ENCODE peak calls at places on chromosomes 13 and 19, in eight cellular contexts. K is aorta; H is naive thymus-derived CD4-positive, alpha-beta T cell; M is bronchial epithelial cell; P is psoas muscle; F is small intestine; O is GM23338; B is BJ. D is an unnamed sample. For H3K27me3, the result is how much of the 10 kb centered on the place peaks cover.

GRCh38 chr19:10544242-10544752 is 593 bp downstream of the ATG4D start:
- DNase-seq in K (peak), H (no peak), M (no peak), P (no peak), F (peak), O (peak), B (no peak), D (peak)

GRCh38 chr19:11204943-11205349 is 7.6 kb upstream of the KANK2 start:
- DNase-seq in K (peak), H (no peak), M (no peak), P (peak), F (no peak), O (no peak), B (no peak), D (no peak)

GRCh38 chr19:40805258-40805868 is 6.4 kb downstream of the EGLN2 start:
- DNase-seq in K (no peak), H (peak), M (no peak), P (no peak), F (peak), O (no peak), B (no peak), D (no peak)

GRCh38 chr13:111043575-111043982 is 71.5 kb upstream of the ARHGEF7 start:
- DNase-seq in K (peak), H (no peak), M (no peak), P (peak), F (no peak), O (no peak), B (no peak), D (peak)

GRCh38 chr13:46726347-46726746 is 70.6 kb downstream of the ESD start:
- DNase-seq in K (no peak), H (no peak), M (no peak), P (no peak), F (no peak), O (no peak), B (no peak), D (no peak)

GRCh38 chr13:104315606-104316005 is 1249.4 kb upstream of the SLC10A2 start:
- DNase-seq in K (no peak), H (no peak), M (peak), P (no peak), F (no peak), O (no peak), B (peak), D (no peak)

GRCh38 chr13:23610187-23610576 is 40.0 kb downstream of the TNFRSF19 start:
- DNase-seq in K (no peak), H (no peak), M (no peak), P (no peak), F (no peak), O (no peak), B (no peak), D (peak)

GRCh38 chr19:4732680-4733114 is 9.1 kb upstream of the DPP9 start:
- DNase-seq in K (no peak), H (peak), M (peak), P (peak), F (peak), O (peak), B (no peak), D (peak)

GRCh38 chr19:13872695-13873389 is 4.1 kb upstream of the NANOS3 start:
- DNase-seq in K (no peak), H (no peak), M (no peak), P (no peak), F (no peak), O (peak), B (no peak), D (no peak)

GRCh38 chr19:3450796-3451411 is 29.4 kb downstream of the SMIM24 start:
- DNase-seq in K (peak), H (no peak), M (peak), P (peak), F (no peak), O (no peak), B (peak), D (no peak)

GRCh38 chr19:3798137-3798536 is 12.0 kb upstream of the MATK start:
- DNase-seq in K (no peak), H (peak), M (no peak), P (no peak), F (peak), O (no peak), B (no peak), D (no peak)

GRCh38 chr19:17997969-17998826 is 9.8 kb upstream of the ARRDC2 start:
- DNase-seq in K (no peak), H (no peak), M (no peak), P (peak), F (peak), O (peak), B (no peak), D (peak)

GRCh38 chr19:18304496-18305312 is 18.2 kb downstream of the LSM4 start:
- DNase-seq in K (peak), H (peak), M (peak), P (peak), F (peak), O (peak), B (no peak), D (peak)

GRCh38 chr19:8569066-8569761 is 8.0 kb downstream of the MYO1F start:
- DNase-seq in K (no peak), H (peak), M (peak), P (no peak), F (peak), O (no peak), B (peak), D (no peak)

GRCh38 chr13:73844986-73845385 is 289.2 kb downstream of the KLF12 start:
- DNase-seq in K (no peak), H (no peak), M (no peak), P (no peak), F (no peak), O (no peak), B (no peak), D (no peak)

GRCh38 chr19:7337380-7338194 is 11.2 kb upstream of the ARHGEF18 start:
- DNase-seq in K (no peak), H (no peak), M (no peak), P (no peak), F (no peak), O (no peak), B (no peak), D (no peak)

GRCh38 chr19:50803633-50804419 is 13.6 kb downstream of the ACP4 start:
- DNase-seq in K (no peak), H (no peak), M (no peak), P (no peak), F (no peak), O (peak), B (no peak), D (peak)

GRCh38 chr13:48078251-48078656 is 16.6 kb downstream of the MED4 start:
- DNase-seq in K (no peak), H (peak), M (peak), P (no peak), F (peak), O (peak), B (no peak), D (no peak)

GRCh38 chr19:7995756-7996155 is 9.7 kb downstream of the ELAVL1 start:
- DNase-seq in K (no peak), H (no peak), M (no peak), P (no peak), F (no peak), O (no peak), B (no peak), D (no peak)

GRCh38 chr13:76647550-76647949 is 238.7 kb downstream of the KCTD12 start:
- DNase-seq in K (no peak), H (no peak), M (no peak), P (no peak), F (no peak), O (no peak), B (peak), D (no peak)

GRCh38 chr19:17328517-17329060 is 6.1 kb downstream of the ANO8 start:
- DNase-seq in K (no peak), H (peak), M (no peak), P (no peak), F (no peak), O (peak), B (no peak), D (no peak)

GRCh38 chr13:45119469-45119989 is 781 bp upstream of the GTF2F2 start:
- DNase-seq in K (no peak), H (peak), M (peak), P (no peak), F (peak), O (no peak), B (no peak), D (no peak)

GRCh38 chr13:65725001-65725400 is 1505.1 kb downstream of the PCDH9 start:
- DNase-seq in K (no peak), H (no peak), M (no peak), P (no peak), F (no peak), O (no peak), B (no peak), D (no peak)

GRCh38 chr19:18300930-18301717 is 19.7 kb upstream of the JUND start:
- DNase-seq in K (peak), H (no peak), M (no peak), P (peak), F (peak), O (no peak), B (peak), D (no peak)

GRCh38 chr13:32309812-32310706 is 5.1 kb downstream of the ZAR1L start:
- DNase-seq in K (no peak), H (peak), M (peak), P (no peak), F (peak), O (peak), B (no peak), D (peak)

GRCh38 chr19:11142528-11143171 is 12.9 kb downstream of the SPC24 start:
- DNase-seq in K (peak), H (no peak), M (peak), P (peak), F (peak), O (peak), B (peak), D (peak)

GRCh38 chr13:97938701-97939475 is 14.6 kb upstream of the IPO5 start:
- DNase-seq in K (no peak), H (no peak), M (no peak), P (no peak), F (no peak), O (no peak), B (no peak), D (no peak)

GRCh38 chr19:11587302-11587972 is 9.8 kb upstream of the ZNF627 start:
- DNase-seq in K (peak), H (peak), M (peak), P (peak), F (peak), O (peak), B (no peak), D (peak)

GRCh38 chr13:65508745-65509144 is 1721.4 kb downstream of the PCDH9 start:
- DNase-seq in K (no peak), H (no peak), M (no peak), P (no peak), F (no peak), O (no peak), B (no peak), D (no peak)

DNA sequence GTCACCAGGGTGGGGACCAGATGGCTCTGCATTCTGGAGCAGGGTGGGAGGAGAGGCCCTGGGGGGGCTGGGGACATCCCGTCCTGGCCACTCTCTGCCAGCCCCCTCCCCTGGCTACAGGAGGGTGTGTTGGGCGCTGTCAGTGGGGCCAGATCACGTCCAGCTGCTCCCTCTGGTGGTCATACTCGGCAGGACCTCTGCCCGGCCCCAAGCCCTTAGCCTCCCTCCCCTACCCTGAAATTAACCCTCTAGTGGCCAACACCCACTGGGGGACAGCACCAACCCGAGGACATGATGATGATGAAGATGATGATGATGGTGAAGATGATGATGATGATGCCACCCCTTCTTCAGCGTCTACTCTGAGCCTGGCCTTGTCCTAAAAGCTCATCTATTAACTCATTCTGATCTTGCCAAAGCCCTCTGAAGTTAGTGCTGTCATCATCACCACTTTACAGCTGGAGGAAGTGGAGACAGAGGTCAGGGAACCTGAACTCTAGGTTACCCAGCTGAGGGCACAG is 590 bp upstream of the LGI4 start:
- DNase-seq in K (peak), H (peak), M (no peak), P (peak), F (peak), O (peak), B (no peak), D (peak)
- H3K4me3 ChIP-seq in K (no peak), H (no peak), M (no peak), P (peak), F (no peak), O (peak), B (no peak), D (no peak)

DNA sequence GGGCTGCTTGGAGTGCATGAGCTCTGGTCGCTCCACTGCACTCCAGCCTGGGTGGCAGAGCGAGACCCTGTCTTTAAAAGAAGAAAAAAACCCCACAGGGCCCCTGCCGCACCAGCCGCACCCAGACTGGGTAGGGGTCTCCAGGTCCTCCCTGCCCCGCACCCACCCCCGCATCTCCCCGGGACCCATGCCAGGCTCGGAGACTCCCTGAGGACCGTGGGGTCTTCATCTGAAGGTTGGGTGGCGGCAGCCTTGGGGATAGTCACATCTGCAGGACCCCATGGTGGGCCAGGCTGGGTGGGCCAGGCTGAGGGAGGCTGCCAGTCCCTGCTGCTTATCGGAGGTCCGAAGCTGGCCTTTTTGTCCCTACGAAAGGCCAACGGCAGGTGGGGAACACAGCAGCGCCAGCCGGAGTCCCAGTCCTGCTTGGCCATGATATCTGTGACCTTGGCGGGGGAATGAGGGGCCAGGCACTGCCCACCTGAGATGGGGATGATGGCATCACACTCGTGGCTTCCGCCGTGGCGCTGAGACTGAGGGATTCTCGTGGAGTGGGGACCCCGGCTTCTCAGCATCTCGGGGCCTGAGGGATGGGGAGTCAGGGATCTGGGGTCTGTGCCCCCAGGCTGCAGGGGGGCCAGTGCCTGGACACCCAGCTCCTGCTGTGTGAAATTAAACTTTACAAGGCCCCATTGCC is 11.1 kb downstream of the EFNA2 start:
- DNase-seq in K (no peak), H (no peak), M (no peak), P (no peak), F (no peak), O (no peak), B (no peak), D (no peak)
- H3K27me3 ChIP-seq in K (under half), H (under half), M (under half), P (under half), F (under half), O (under half), B (under half), D (under half)

DNA sequence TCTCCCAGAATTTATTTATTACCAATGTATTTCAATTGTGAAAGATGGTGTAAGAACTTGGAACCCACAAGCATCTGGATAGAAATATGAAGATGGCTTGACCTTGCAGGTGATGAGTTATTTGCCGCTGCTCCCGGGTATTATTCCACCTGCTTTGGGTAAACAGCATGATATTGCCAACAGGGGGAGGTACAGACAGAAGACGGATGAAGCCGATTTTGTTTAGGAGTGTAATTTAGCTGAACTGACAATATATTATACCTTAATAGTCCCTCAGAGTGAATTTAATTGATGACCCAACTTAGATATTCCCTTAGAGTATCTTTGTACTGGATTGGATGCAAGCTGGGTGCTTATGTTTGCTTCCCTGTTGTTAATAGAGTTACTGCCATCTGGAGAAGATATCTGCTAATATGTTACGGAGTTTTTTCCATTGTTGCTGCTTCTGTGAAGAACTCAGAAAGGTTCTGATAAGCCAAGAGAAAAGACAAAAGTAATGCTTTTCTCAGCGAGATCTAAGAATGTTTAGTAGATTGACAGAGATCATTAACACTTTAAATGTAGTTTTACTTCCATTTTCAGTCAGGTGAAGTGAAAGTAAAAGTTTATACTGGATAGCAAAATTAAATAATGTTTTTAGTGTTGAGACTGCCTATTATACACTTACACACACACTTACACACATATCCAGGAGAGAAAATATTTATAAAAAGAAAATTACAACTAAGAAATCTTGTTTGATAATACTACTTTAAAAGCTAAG is 2220.8 kb upstream of the PCDH20 start:
- DNase-seq in K (no peak), H (no peak), M (no peak), P (no peak), F (peak), O (peak), B (no peak), D (peak)
- H3K4me3 ChIP-seq in K (no peak), H (no peak), M (no peak), P (peak), F (peak), O (no peak), B (peak), D (peak)

DNA sequence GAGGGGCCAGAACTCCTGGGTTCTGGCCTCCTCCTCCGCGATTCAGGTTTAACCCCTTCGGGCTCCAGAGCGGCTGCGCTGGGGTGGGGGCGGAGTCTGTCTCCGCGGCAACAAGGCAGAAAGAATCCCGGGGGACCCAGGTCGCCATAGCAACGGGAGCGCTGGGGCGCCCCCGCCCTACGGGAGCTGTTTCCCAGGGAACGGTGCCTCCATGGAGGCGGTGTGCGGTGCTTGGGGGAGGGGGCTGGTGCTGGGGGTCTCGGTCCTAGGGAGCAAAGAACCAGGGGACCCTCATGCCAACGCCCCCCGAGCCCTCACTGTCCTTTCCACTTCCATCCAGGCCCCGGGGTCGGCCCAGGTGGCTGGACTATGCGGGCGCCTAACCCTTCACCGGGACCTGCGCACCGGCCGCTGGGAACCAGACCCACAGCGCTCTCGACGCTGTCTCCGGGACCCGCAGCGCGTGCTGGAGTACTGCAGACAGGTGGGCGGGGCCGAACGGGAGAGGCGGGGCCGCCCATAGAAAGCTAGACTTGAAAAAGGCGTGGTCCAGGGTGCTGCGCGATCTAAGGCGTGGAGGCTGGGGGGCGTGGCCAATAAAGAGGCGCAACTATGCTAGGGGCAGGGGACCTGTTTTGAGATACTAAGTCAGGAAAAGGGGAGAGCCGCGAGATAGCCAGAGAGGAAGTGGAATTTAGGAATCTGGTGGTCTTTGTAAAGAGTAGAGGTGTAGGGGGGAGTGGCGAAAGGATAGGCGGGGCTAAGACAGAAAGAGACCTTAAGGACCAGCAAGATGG is 1.2 kb downstream of the APLP1 start:
- DNase-seq in K (peak), H (peak), M (peak), P (peak), F (peak), O (peak), B (no peak), D (peak)
- H3K27me3 ChIP-seq in K (under half), H (under half), M (under half), P (under half), F (under half), O (under half), B (under half), D (under half)

DNA sequence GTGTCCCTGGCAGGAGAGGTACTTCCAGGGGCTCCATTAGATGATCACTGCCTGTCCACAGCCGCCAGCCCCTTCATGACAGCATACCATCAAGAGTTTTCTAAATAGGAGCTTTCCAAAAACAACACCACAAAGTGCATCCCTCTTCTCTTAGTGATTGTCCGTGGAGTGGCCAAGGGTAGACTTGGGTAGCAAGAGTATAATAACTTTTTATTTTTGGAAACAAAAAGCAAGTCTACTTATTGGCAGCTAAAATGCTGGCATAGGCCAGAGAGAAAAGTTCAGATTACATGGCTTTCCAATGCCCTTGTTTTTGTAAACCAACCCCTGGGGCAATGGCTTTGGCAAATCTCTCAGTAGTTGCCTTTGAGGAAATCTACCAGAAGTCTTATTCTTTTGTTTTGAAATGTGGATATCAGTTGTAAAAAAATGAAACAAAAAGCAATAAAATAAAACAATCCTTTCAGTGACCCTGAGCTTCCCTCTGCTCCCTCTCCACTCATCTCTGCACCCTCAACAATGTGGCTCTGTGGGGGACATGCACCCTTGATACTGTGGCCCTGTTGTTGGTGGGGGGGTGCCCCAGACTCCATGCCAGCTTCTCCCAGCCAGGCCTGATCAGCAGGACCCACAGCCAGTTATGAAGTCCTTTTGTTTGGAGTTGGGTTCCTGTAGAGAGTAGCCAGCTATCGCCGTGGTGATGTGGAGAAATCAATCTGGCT is 294.1 kb downstream of the DLEU7 start:
- DNase-seq in K (no peak), H (no peak), M (no peak), P (no peak), F (no peak), O (no peak), B (no peak), D (no peak)
- H3K4me3 ChIP-seq in K (no peak), H (no peak), M (no peak), P (no peak), F (no peak), O (no peak), B (no peak), D (no peak)

D was measured in BE2C.